ENCODE peak calls at places on chromosomes 2 and 18, in four cellular contexts. S is vagina, P is GM12878, E is stomach. K is an unnamed sample.

GRCh38 chr2:28447943-28448737 is 47.7 kb upstream of the PLB1 start:
- DNase-seq in S (no peak), P (no peak), E (no peak), K (no peak)

GRCh38 chr2:98654702-98655488 is 46.5 kb downstream of the UNC50 start:
- DNase-seq in P (no peak), E (no peak), S (no peak), K (no peak)

GRCh38 chr2:102601730-102602129 is 17.6 kb upstream of the SLC9A2 start:
- DNase-seq in E (no peak), S (no peak), P (no peak), K (no peak)

GRCh38 chr2:209773377-209773776 is 1.7 kb downstream of the UNC80 start:
- DNase-seq in S (no peak), P (no peak), E (no peak), K (no peak)

GRCh38 chr2:11802782-11803191 is 56.4 kb downstream of the LPIN1 start:
- DNase-seq in P (no peak), S (peak), E (no peak), K (no peak)

GRCh38 chr2:80328033-80328635 is 23.6 kb upstream of the LRRTM1 start:
- DNase-seq in P (no peak), S (no peak), E (no peak), K (no peak)

GRCh38 chr18:5604778-5605177 is 61.0 kb upstream of the EPB41L3 start:
- DNase-seq in P (no peak), E (no peak), S (no peak), K (no peak)

GRCh38 chr2:240934701-240935100 is 28.6 kb downstream of the CROCC2 start:
- DNase-seq in S (no peak), E (peak), P (no peak), K (no peak)

GRCh38 chr2:73987109-73987947 is 2.6 kb downstream of the TET3 start:
- DNase-seq in S (no peak), P (no peak), E (peak), K (peak)

GRCh38 chr18:59744271-59744721 is 47.1 kb upstream of the CCBE1 start:
- DNase-seq in E (no peak), S (no peak), P (no peak), K (no peak)

GRCh38 chr2:79966369-79966768 is 338.2 kb downstream of the LRRTM1 start:
- DNase-seq in P (no peak), S (no peak), E (no peak), K (no peak)

GRCh38 chr2:74991977-74992376 is 33.5 kb downstream of the POLE4 start:
- DNase-seq in S (no peak), P (no peak), E (no peak), K (no peak)

GRCh38 chr2:205076405-205076804 is 531.1 kb downstream of the PARD3B start:
- DNase-seq in S (no peak), P (no peak), E (no peak), K (no peak)

GRCh38 chr18:23926590-23926989 is 88.0 kb upstream of the TTC39C start:
- DNase-seq in S (no peak), P (no peak), E (no peak), K (no peak)

GRCh38 chr2:237669628-237670351 is 42.4 kb downstream of the LRRFIP1 start:
- DNase-seq in E (no peak), S (no peak), P (peak), K (no peak)

GRCh38 chr2:138846216-138846821 is 66.1 kb upstream of the NXPH2 start:
- DNase-seq in E (no peak), P (no peak), S (no peak), K (no peak)

GRCh38 chr2:201228271-201228911 is 31.9 kb upstream of the CASP8 start:
- DNase-seq in P (no peak), S (no peak), E (no peak), K (no peak)

GRCh38 chr2:18829331-18829902 is 240.0 kb upstream of the NT5C1B start:
- DNase-seq in S (no peak), P (no peak), E (no peak), K (peak)

GRCh38 chr2:239290618-239291504 is 110.0 kb downstream of the HDAC4 start:
- DNase-seq in P (no peak), S (no peak), E (no peak), K (no peak)

GRCh38 chr2:195535911-195536522 is 121.0 kb upstream of the SLC39A10 start:
- DNase-seq in S (no peak), P (peak), E (no peak), K (no peak)

GRCh38 chr2:201580486-201580885 is 62.8 kb downstream of the TMEM237 start:
- DNase-seq in E (no peak), P (no peak), S (no peak), K (no peak)

GRCh38 chr2:11482473-11483031 is 16.6 kb upstream of the E2F6 start:
- DNase-seq in S (no peak), P (no peak), E (no peak), K (no peak)

GRCh38 chr2:43594875-43595274 is 963 bp downstream of the THADA start:
- DNase-seq in S (no peak), E (no peak), P (no peak), K (no peak)

GRCh38 chr2:43593241-43593640 is 2.6 kb downstream of the THADA start:
- DNase-seq in P (no peak), S (no peak), E (no peak), K (no peak)

GRCh38 chr2:43592443-43592842 is 3.4 kb downstream of the THADA start:
- DNase-seq in S (no peak), E (no peak), P (no peak), K (no peak)

DNA sequence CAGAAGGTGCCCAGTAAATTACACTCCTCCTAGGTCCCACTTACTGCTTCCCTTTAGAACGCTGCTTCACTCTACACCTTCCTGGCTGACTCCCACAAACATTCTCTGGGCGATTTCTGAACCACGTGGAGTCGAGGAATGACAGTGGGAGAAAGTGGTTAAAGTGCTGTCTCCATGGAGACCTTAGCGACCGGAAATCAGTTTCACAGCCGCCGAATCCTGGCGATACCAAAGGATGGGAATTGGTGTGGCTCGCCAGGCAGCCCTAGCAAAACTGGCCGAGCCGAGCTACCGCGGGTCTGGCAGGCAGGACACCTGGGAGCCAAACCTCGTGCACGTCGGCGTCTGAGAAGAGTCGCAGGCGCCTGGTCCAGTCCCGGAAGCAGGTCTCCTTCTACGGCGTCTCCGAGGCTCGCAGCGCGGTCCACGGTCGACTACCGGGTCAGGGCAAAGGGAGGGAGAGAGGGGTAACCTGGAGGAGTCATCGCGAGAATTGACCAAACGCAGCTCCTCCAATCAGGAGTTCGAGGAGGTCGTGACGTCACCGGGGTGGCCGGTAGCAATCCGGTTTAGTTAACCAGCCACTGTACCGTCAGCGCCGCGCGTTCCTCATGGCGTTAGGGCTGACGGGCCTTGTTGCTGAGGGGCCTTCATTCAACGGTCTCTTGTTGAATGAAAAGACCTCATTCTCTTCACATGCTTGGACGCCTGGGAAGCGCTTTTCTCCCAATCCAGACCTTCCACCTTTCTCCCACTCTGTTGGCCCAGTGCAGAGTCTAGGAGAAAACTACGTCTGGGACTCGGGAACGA is at the start of gene THADA:
- DNase-seq in E (peak), P (peak), S (peak), K (peak)
- TF ChIP-seq POLR2A in E (no peak), P (peak), S (no peak), K (peak)

DNA sequence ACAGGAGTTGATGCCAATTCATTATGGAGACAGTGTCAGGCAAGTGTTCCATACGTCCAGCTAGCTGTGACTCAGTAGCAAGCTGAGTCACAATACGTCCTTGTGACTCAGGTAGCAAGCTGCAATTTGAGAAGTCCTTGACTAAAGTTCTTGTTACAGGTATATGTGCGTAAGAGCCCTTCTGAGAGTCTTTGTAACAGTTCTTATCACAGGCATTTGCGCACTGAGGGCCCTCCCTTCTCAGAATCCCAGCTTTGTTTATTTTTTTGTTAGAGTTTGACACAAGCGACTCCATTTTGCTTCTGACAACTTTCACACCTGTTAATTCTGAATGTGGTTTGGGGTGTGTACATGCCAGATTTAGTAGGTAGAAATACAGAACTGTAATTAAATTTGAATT is 20.1 kb upstream of the ACMSD start:
- DNase-seq in P (no peak), E (no peak), S (no peak), K (no peak)
- TF ChIP-seq POLR2AphosphoS5 in P (no peak), E (no peak), S (no peak), K (no peak)

DNA sequence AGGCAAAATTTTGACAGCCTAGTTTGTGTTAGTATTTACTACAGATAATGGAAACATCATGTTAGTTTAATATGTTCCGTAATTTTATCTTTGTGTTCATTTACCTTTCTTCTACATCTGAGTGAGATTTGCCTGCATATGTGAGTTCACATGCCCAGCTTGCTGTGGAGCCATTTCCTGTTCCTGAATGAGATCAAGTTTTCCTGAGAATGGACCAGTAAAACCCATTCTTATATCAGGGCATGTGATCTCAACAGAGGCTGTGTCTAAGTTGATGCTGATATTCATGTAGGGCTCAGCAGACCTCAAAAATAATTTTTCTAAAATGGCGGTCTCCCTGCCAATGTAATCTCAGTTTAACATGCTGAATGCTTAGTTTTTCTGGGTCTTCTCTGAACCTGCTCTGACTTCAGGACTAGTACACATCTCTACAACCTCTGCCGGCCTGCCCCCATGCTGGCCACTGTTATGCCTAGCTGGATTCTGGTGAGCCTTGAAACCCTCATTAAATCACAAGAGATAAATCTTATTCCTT is 1.0 kb downstream of the IL1A start:
- DNase-seq in E (no peak), S (no peak), P (no peak), K (no peak)
- H3K4me3 ChIP-seq in E (no peak), S (no peak), P (no peak), K (no peak)

DNA sequence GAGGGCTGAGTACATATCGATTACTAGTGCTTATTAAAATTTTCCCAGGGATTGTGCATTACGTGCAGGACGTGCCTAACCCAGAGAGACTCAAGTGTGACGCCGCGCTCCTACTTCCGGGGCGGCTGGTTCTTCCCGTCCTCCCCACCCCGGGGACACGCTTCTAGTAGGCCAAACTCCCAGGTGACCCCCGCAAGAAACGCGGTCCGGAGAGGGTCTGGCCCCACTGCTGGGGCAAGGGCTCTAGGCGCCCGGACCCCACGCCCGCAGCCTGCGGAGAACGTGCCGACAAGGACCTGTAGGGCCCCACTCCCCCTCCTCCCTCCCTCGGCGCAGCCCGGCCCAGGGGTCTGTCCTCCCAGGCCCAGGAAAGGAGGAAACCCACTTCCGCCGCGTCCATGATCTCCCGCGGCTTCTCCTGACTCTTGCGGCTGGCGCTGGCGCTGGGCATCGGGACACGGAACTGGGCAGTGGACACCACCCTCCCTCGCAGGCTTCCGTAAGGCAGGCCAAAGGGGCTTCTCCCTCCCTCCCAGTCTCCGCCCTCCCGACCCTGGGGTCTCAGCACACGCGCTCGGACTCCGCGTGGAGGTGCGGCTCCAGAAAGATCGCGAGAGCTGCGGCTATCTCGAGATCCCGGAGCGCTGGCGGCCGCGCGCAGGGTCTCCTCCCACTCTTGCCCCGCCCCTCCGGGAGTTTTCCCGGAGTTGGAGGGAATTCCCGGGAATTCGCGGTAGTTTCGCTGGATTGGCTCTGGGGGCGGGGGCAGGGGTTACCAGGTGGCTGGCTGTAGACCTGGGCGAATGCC is at the start of gene DARS1:
- DNase-seq in S (no peak), P (peak), E (peak), K (peak)
- TF ChIP-seq POLR2A in S (no peak), P (peak), E (no peak), K (peak)

GRCh38 chr2:1864981-1865421 is 120.7 kb upstream of the PXDN start:
- DNase-seq in S (no peak), E (no peak), P (no peak), K (no peak)
- TF ChIP-seq POLR2AphosphoS5 in S (no peak), E (no peak), P (no peak), K (no peak)

DNA sequence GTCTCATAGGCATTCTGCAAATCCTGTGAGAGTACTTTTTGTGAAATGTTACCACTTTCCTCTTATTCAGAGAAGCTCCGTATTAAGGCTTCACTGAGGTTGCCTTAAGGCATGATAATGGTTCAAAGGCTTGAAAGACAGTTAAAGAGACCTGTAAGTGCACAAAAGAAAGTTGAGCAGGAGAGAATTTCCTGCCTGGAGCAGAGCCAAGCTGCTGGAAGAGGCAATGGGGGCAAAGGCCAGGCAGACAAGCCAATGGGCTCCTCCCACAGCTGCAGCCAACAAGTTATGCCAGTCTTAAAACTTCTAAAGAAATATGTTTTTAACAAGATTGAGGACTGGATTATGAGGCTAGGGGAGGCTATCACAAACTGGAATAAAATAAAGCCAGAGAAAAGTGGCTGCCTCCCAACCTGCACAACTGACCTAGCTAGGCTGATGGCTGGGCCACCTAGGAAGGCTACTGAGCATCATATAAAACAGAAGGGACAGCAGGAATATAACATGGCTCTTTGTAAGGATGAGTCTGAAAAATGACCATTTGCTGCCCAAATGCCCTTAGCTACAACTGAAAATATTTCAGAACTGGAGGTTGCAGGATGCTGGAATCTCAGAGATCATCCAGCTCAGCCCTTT is 2.1 kb downstream of the IL1B start:
- DNase-seq in P (no peak), E (peak), S (no peak), K (no peak)
- H3K4me3 ChIP-seq in P (no peak), E (peak), S (no peak), K (no peak)

GRCh38 chr2:96531872-96532505 is 4.6 kb upstream of the ARID5A start:
- DNase-seq in P (peak), E (peak), S (no peak), K (peak)
- TF ChIP-seq POLR2A in P (peak), E (no peak), S (no peak), K (peak)

GRCh38 chr2:181754136-181754535 is 73.8 kb upstream of the NEUROD1 start:
- DNase-seq in E (no peak), P (no peak), S (no peak), K (no peak)

GRCh38 chr2:181750305-181750704 is 70.0 kb upstream of the NEUROD1 start:
- DNase-seq in E (no peak), S (no peak), P (no peak), K (no peak)

GRCh38 chr2:181752301-181752700 is 72.0 kb upstream of the NEUROD1 start:
- DNase-seq in P (no peak), S (no peak), E (no peak), K (no peak)

GRCh38 chr2:181753686-181754085 is 73.4 kb upstream of the NEUROD1 start:
- DNase-seq in E (no peak), S (no peak), P (no peak), K (no peak)

DNA sequence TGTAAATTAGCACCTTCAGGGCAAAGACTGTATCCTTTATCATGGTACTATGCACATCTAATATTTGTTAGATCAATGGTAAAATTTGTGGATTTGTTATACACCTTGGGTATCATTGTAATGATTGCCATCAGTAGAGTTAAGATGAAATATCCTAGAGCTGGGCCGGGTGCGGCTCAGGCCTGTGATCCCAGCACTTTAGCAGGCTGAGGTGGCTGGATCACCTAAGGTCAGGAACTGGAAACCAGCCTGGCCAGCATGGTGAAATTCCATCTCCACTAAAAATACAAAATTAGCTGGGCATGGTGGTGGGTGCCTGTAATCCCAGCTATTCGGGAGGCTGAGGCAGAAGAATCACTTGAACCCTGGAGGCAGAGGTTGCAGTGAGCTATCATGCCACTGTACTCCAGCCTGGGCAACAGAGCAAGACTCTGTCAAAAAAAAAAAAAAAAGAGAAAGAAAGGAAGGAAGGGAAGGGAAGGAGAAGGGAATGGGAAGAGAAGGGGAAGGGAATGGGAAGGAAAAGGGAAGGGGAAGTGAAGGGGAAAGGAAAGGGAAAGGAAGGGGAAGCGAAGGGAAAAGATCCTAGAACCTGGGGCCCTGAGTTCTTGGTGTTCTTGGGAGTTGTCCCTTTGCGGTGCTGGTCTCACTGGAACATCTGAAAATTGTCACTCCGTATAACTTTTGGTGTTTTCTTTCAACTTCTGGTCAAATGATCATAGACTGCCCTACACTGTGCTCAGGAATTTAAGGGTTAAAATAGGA is 71.1 kb upstream of the NEUROD1 start:
- DNase-seq in S (no peak), E (no peak), P (no peak), K (no peak)
- TF ChIP-seq POLR2AphosphoS5 in S (no peak), E (no peak), P (no peak), K (no peak)

GRCh38 chr2:211766689-211767088 is 771.9 kb downstream of the ERBB4 start:
- DNase-seq in E (peak), P (no peak), S (no peak), K (peak)
- H3K4me3 ChIP-seq in E (peak), P (no peak), S (no peak), K (peak)

GRCh38 chr18:48975817-48976649 is 25.3 kb upstream of the SMAD7 start:
- DNase-seq in E (peak), P (no peak), S (no peak), K (peak)
- TF ChIP-seq POLR2A in E (no peak), P (no peak), S (no peak), K (peak)